ENCODE peak calls at places on chromosomes 16 and 17, in ten cellular contexts. S is AG04450, T is heart left ventricle, C is stomach, R is ascending aorta, U is mammary epithelial cell, F is HCT116, O is PC-3, K is psoas muscle, A is tibial nerve. I is an unnamed sample.

GRCh38 chr16:75329933-75330332 is 78.5 kb upstream of the BCAR1 start:
- DNase-seq in S (no peak), T (no peak), C (no peak), R (no peak), U (no peak), F (no peak), O (no peak), K (no peak), A (no peak), I (no peak)

GRCh38 chr17:78723001-78723796 is 58.9 kb downstream of the CYTH1 start:
- DNase-seq in S (no peak), T (no peak), C (no peak), R (no peak), U (no peak), F (no peak), O (no peak), K (peak; percentile 45), A (no peak), I (no peak)

GRCh38 chr16:81265658-81266451 is 27.4 kb downstream of the BCO1 start:
- DNase-seq in S (no peak), T (peak; percentile 86), C (peak; percentile 93), R (no peak), U (no peak), F (no peak), O (peak; percentile 31), K (peak; percentile 48), A (peak; percentile 66), I (no peak)

GRCh38 chr16:9092282-9092962 is 978 bp downstream of the HAPSTR1 start:
- DNase-seq in S (no peak), T (peak; percentile 72), C (peak; percentile 47), R (no peak), U (no peak), F (no peak), O (no peak), K (peak; percentile 48), A (no peak), I (no peak)

GRCh38 chr16:557463-558297 is 2.5 kb upstream of the PRR35 start:
- DNase-seq in S (no peak), T (no peak), C (no peak), R (no peak), U (no peak), F (no peak), O (no peak), K (no peak), A (no peak), I (no peak)

GRCh38 chr16:57186630-57187507 is 740 bp downstream of the RSPRY1 start:
- DNase-seq in S (no peak), T (no peak), C (no peak), R (no peak), U (peak; percentile 32), F (no peak), O (peak; percentile 16), K (no peak), A (no peak), I (no peak)

GRCh38 chr17:63309021-63309420 is 137.1 kb downstream of the CYB561 start:
- DNase-seq in S (no peak), T (no peak), C (no peak), R (no peak), U (no peak), F (no peak), O (peak; percentile 77), K (no peak), A (no peak), I (no peak)

GRCh38 chr16:18833707-18834505 is 32.6 kb upstream of the ARL6IP1 start:
- DNase-seq in S (no peak), T (no peak), C (no peak), R (no peak), U (no peak), F (no peak), O (no peak), K (no peak), A (no peak), I (no peak)

GRCh38 chr17:8125196-8125946 is 1.5 kb upstream of the HES7 start:
- DNase-seq in S (no peak), T (no peak), C (peak; percentile 83), R (no peak), U (peak; percentile 62), F (peak; percentile 60), O (peak; percentile 76), K (peak; percentile 78), A (peak; percentile 97), I (peak; percentile 50)

GRCh38 chr17:33871720-33872535 is 383.2 kb upstream of the CCL2 start:
- DNase-seq in S (no peak), T (no peak), C (no peak), R (no peak), U (peak; percentile 40), F (no peak), O (peak; percentile 23), K (no peak), A (no peak), I (no peak)

GRCh38 chr17:5707482-5707881 is 123.2 kb upstream of the NLRP1 start:
- DNase-seq in S (no peak), T (no peak), C (no peak), R (no peak), U (no peak), F (no peak), O (no peak), K (no peak), A (no peak), I (no peak)

GRCh38 chr17:57125406-57125805 is 40.4 kb downstream of the AKAP1 start:
- DNase-seq in S (no peak), T (no peak), C (no peak), R (no peak), U (no peak), F (no peak), O (no peak), K (no peak), A (no peak), I (no peak)
- TF ChIP-seq CTCF in S (no peak), T (no peak), C (no peak), R (no peak), U (no peak), F (no peak), O (no peak), K (no peak), A (no peak), I (no peak)

GRCh38 chr17:43976956-43977837 is 23.5 kb upstream of the PYY start:
- DNase-seq in S (no peak), T (no peak), C (no peak), R (no peak), U (no peak), F (no peak), O (no peak), K (no peak), A (no peak), I (no peak)
- H3K27me3 ChIP-seq in S (peaks cover 46% of the 10 kb centered on the region), T (no peaks in the 10 kb centered on the region), C (peaks cover 6% of the 10 kb centered on the region), R (no peaks in the 10 kb centered on the region), U (peaks cover 2% of the 10 kb centered on the region), F (no peaks in the 10 kb centered on the region), O (peaks cover 37% of the 10 kb centered on the region), K (peaks cover 36% of the 10 kb centered on the region), A (peaks cover 72% of the 10 kb centered on the region), I (peaks cover 2% of the 10 kb centered on the region)

GRCh38 chr16:3689731-3690130 is 27.6 kb downstream of the TRAP1 start:
- DNase-seq in S (no peak), T (no peak), C (no peak), R (no peak), U (no peak), F (no peak), O (no peak), K (no peak), A (no peak), I (no peak)

GRCh38 chr16:3687792-3688191 is 29.5 kb downstream of the TRAP1 start:
- DNase-seq in S (no peak), T (no peak), C (no peak), R (no peak), U (no peak), F (no peak), O (no peak), K (no peak), A (no peak), I (no peak)

GRCh38 chr16:3691778-3692177 is 25.5 kb downstream of the TRAP1 start:
- DNase-seq in S (no peak), T (no peak), C (no peak), R (no peak), U (no peak), F (no peak), O (no peak), K (peak; percentile 35), A (no peak), I (no peak)

GRCh38 chr16:3690470-3690918 is 26.8 kb downstream of the TRAP1 start:
- DNase-seq in S (peak; percentile 86), T (peak; percentile 94), C (peak; percentile 90), R (peak; percentile 73), U (peak; percentile 77), F (peak; percentile 48), O (peak; percentile 83), K (peak; percentile 91), A (peak; percentile 96), I (peak; percentile 71)

GRCh38 chr16:3690991-3691720 is 26.2 kb downstream of the TRAP1 start:
- DNase-seq in S (no peak), T (no peak), C (no peak), R (no peak), U (no peak), F (no peak), O (no peak), K (peak; percentile 34), A (peak; percentile 48), I (no peak)
- TF ChIP-seq CTCF in S (no peak), T (no peak), C (no peak), R (no peak), U (no peak), F (no peak), O (no peak), K (peak; percentile 31), A (no peak), I (peak; percentile 20)

DNA sequence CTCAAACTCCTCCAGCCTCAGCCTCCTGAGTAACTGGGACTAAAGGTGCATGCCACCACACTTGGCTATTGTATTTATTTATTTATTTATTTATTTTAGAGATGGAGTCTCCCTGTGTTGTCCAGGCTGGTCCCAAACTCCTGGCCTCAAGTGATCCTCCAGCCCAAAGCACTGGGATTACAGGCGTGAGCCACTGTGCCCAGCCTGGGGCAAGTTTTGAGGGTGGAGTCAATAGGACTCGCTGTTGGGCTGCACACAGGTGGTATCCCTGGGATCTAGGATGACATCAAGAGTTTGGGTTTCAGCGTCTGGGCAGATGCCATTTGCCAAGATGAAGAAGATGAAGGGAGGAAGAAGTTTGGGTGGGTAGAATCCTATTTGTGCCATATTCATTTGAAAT is 213.9 kb downstream of the GSG1L start:
- DNase-seq in S (no peak), T (no peak), C (no peak), R (no peak), U (no peak), F (no peak), O (no peak), K (no peak), A (no peak), I (no peak)
- H3K27me3 ChIP-seq in S (no peaks in the 10 kb centered on the region), T (no peaks in the 10 kb centered on the region), C (no peaks in the 10 kb centered on the region), R (no peaks in the 10 kb centered on the region), U (peaks cover 7% of the 10 kb centered on the region), F (peaks cover 13% of the 10 kb centered on the region), O (peaks cover 29% of the 10 kb centered on the region), K (peaks cover 6% of the 10 kb centered on the region), A (no peaks in the 10 kb centered on the region), I (no peaks in the 10 kb centered on the region)

DNA sequence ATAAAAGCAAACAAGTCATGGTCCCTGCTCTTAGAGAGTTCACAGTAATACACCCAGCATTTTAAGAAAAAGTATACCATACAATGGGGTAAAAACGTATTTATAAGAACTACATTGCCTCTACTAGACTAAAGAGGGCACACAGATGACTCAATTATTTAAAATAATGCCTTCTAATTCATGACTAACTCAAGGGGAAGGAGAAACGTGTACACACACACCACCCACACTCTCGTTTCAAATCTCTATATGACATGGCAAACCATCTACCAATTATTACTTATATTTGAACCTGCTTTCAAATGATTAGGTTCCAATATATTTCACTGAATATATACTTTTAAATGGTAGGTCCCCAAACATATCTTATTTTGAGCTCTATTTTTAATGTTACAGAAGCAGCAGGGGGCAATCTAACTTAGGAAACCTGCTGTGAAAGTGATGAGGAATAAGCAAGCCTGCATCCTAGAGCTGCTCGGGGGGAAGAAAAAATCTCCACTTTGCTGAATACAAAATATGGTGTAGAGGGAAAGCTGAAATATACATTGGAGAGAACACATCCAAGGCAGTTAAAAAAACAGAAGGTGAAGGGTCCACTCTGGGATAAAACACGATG is 232.4 kb upstream of the PSMD7 start:
- DNase-seq in S (no peak), T (no peak), C (no peak), R (no peak), U (no peak), F (no peak), O (no peak), K (no peak), A (no peak), I (no peak)
- TF ChIP-seq CTCF in S (peak; percentile 34), T (peak; percentile 17), C (no peak), R (no peak), U (peak; percentile 46), F (no peak), O (peak; percentile 21), K (no peak), A (no peak), I (no peak)